ENCODE peak calls at places on chromosome 7, in four cellular contexts. One of them, this sample, is unnamed.
A peak's percentile ranks its signal among the peaks of the same experiment; 100 is the strongest.

GRCh38 chr7:2254429-2255144 is 12.6 kb downstream of the NUDT1 start:
- DNase-seq in A549: no peak
- DNase-seq in WTC11: no peak
- DNase-seq in K562: no peak
- DNase-seq in this sample: no peak

GRCh38 chr7:87413951-87414381 is 61.5 kb downstream of the ABCB4 start:
- DNase-seq in A549: peak; percentile 33
- DNase-seq in WTC11: no peak
- DNase-seq in K562: no peak
- DNase-seq in this sample: no peak

GRCh38 chr7:4131043-4131442 is 551.1 kb upstream of the FOXK1 start:
- DNase-seq in A549: no peak
- DNase-seq in WTC11: peak; percentile 51
- DNase-seq in K562: no peak
- DNase-seq in this sample: no peak

GRCh38 chr7:45650404-45651055 is 76.4 kb downstream of the ADCY1 start:
- DNase-seq in A549: no peak
- DNase-seq in WTC11: no peak
- DNase-seq in K562: no peak
- DNase-seq in this sample: no peak

GRCh38 chr7:42876182-42877068 is 35.4 kb downstream of the C7orf25 start:
- DNase-seq in A549: peak; percentile 58
- DNase-seq in WTC11: peak; percentile 74
- DNase-seq in K562: peak; percentile 64
- DNase-seq in this sample: peak; percentile 69

GRCh38 chr7:115178831-115179230 is 256.9 kb downstream of the MDFIC start:
- DNase-seq in A549: no peak
- DNase-seq in WTC11: no peak
- DNase-seq in K562: no peak
- DNase-seq in this sample: no peak

GRCh38 chr7:39667354-39667923 is 44.1 kb downstream of the RALA start:
- DNase-seq in A549: no peak
- DNase-seq in WTC11: no peak
- DNase-seq in K562: peak; percentile 14
- DNase-seq in this sample: no peak

GRCh38 chr7:112985377-112985987 is 101.1 kb downstream of the GPR85 start:
- DNase-seq in A549: no peak
- DNase-seq in WTC11: no peak
- DNase-seq in K562: no peak
- DNase-seq in this sample: no peak

GRCh38 chr7:128191136-128191844 is 49.8 kb upstream of the LEP start:
- DNase-seq in A549: no peak
- DNase-seq in WTC11: no peak
- DNase-seq in K562: no peak
- DNase-seq in this sample: no peak

GRCh38 chr7:31883761-31884164 is 186.4 kb downstream of the PDE1C start:
- DNase-seq in A549: peak; percentile 49
- DNase-seq in WTC11: no peak
- DNase-seq in K562: no peak
- DNase-seq in this sample: peak; percentile 63

GRCh38 chr7:148916186-148916585 is 32.1 kb upstream of the EZH2 start:
- DNase-seq in A549: no peak
- DNase-seq in WTC11: no peak
- DNase-seq in K562: no peak
- DNase-seq in this sample: no peak

GRCh38 chr7:30911561-30911969 is at the start of gene AQP1:
- DNase-seq in A549: no peak
- DNase-seq in WTC11: no peak
- DNase-seq in K562: peak; percentile 39
- DNase-seq in this sample: no peak

GRCh38 chr7:159067870-159068787 is 76.5 kb downstream of the VIPR2 start:
- DNase-seq in A549: no peak
- DNase-seq in WTC11: no peak
- DNase-seq in K562: peak; percentile 44
- DNase-seq in this sample: peak; percentile 89

GRCh38 chr7:45133352-45133751 is 21.9 kb upstream of the TBRG4 start:
- DNase-seq in A549: no peak
- DNase-seq in WTC11: no peak
- DNase-seq in K562: no peak
- DNase-seq in this sample: no peak

GRCh38 chr7:55690-56248 is 136.6 kb upstream of the FAM20C start:
- DNase-seq in A549: peak; percentile 19
- DNase-seq in WTC11: no peak
- DNase-seq in K562: peak; percentile 49
- DNase-seq in this sample: no peak

DNA sequence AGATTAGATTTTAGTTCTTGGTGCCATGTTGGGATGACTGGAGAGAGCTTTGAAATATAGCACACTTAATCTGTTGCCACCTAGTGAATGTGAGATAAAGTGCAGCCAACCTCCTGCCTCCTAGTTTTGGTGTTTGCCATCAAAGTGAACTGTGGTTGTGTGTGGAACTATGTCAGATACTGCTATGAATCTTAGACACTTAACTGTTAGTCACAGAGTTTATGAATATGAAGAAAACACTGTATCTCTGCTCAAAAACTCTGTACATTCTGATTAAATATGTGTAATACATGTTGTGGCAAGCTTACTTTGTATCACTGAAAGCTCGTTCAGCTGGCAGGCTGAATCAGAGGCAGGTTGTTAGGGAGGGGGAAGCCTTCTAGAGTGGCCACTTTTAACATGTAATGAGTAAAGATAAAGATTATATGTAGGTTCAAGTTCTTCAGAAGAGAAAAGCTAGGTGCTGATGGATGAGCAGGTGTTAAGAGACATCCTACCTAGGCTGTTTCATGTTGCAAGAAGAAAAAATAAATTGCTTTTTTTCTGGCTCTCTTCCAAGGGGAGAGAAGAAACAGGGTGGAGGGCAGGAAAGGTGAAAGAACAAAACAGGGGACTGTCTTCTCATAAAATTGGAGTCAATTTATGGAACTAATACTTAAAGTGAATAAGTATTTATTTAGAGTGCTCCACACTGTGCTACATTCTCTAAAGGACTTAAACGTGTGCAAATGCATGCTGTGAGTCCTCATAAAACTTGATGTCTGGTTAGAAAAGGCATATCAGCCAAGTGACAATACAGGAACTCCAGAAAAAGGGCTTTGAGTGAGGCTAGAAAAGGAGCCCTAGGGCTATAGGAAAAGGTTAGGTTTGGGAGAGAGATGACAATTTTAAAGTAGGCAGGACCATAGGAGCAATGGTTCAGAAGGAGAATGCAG is 14.1 kb upstream of the LAMB1 start:
- DNase-seq in A549: peak; percentile 69
- DNase-seq in WTC11: no peak
- DNase-seq in K562: peak; percentile 45
- DNase-seq in this sample: peak; percentile 21
- TF ChIP-seq MAX in A549: no peak
- TF ChIP-seq MAX in WTC11: no peak
- TF ChIP-seq MAX in K562: no peak
- TF ChIP-seq MAX in this sample: no peak

GRCh38 chr7:103065666-103066065 is 8.9 kb downstream of the FBXL13 start:
- DNase-seq in A549: peak; percentile 48
- DNase-seq in WTC11: peak; percentile 62
- DNase-seq in K562: peak; percentile 44
- DNase-seq in this sample: peak; percentile 85
- TF ChIP-seq MAX in A549: no peak
- TF ChIP-seq MAX in WTC11: no peak
- TF ChIP-seq MAX in K562: no peak
- TF ChIP-seq MAX in this sample: no peak

GRCh38 chr7:25594122-25594521 is 365.8 kb upstream of the NPVF start:
- DNase-seq in A549: no peak
- DNase-seq in WTC11: no peak
- DNase-seq in K562: no peak
- DNase-seq in this sample: no peak
- TF ChIP-seq MAX in A549: no peak
- TF ChIP-seq MAX in WTC11: no peak
- TF ChIP-seq MAX in K562: no peak
- TF ChIP-seq MAX in this sample: no peak

GRCh38 chr7:80848841-80849240 is 70.0 kb downstream of the SEMA3C start:
- DNase-seq in A549: no peak
- DNase-seq in WTC11: no peak
- DNase-seq in K562: no peak
- DNase-seq in this sample: no peak
- TF ChIP-seq MAX in A549: no peak
- TF ChIP-seq MAX in WTC11: no peak
- TF ChIP-seq MAX in K562: no peak
- TF ChIP-seq MAX in this sample: no peak

GRCh38 chr7:66306243-66306642 is 101.1 kb downstream of the TPST1 start:
- DNase-seq in A549: no peak
- DNase-seq in WTC11: no peak
- DNase-seq in K562: no peak
- DNase-seq in this sample: no peak
- TF ChIP-seq MAX in A549: no peak
- TF ChIP-seq MAX in WTC11: no peak
- TF ChIP-seq MAX in K562: no peak
- TF ChIP-seq MAX in this sample: no peak

DNA sequence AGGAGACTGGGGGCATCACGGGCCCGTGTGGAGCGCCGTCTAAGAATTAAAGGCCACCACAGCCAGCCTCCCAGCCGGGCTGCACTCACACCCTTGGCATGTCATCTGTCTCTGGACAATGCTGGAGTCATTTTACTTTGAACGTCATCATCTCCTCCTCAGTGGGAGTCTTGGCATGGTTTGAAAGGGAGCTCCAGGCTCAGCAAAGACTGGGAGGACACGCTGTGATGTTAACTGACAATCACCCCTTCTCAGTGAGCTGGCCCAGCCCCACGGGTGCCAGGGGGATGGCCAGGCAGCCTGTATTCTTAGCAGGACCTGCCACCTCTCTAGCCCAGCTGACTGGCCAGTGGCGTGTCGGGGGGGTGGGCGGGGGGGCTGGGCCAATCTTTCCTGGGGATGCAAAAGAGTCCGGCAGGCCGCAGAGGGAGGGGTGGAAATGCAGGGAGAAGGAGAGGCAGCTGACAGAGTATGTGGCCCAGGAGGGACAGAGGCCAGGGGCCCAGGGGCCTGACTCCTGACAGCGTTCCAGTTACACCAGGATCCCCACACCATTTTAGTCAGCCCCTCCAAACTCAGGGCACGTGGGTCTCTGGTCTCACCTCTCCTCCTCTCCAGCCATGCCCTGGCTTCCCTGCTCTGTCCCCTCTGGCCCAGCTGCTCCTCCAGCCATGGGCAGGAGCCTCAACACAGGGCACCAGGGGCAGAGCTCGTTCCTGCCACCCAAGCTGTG is 96.1 kb downstream of the VOPP1 start:
- DNase-seq in A549: no peak
- DNase-seq in WTC11: no peak
- DNase-seq in K562: no peak
- DNase-seq in this sample: no peak
- TF ChIP-seq MAX in A549: no peak
- TF ChIP-seq MAX in WTC11: no peak
- TF ChIP-seq MAX in K562: no peak
- TF ChIP-seq MAX in this sample: no peak

GRCh38 chr7:20793686-20794394 is 7.2 kb upstream of the SP8 start:
- DNase-seq in A549: no peak
- DNase-seq in WTC11: no peak
- DNase-seq in K562: no peak
- DNase-seq in this sample: no peak

GRCh38 chr7:20796565-20796964 is 9.9 kb upstream of the SP8 start:
- DNase-seq in A549: no peak
- DNase-seq in WTC11: no peak
- DNase-seq in K562: no peak
- DNase-seq in this sample: no peak

GRCh38 chr7:20794676-20795075 is 8.0 kb upstream of the SP8 start:
- DNase-seq in A549: no peak
- DNase-seq in WTC11: no peak
- DNase-seq in K562: no peak
- DNase-seq in this sample: no peak

GRCh38 chr7:20795881-20796280 is 9.2 kb upstream of the SP8 start:
- DNase-seq in A549: no peak
- DNase-seq in WTC11: peak; percentile 42
- DNase-seq in K562: no peak
- DNase-seq in this sample: no peak

GRCh38 chr7:20795361-20795760 is 8.7 kb upstream of the SP8 start:
- DNase-seq in A549: no peak
- DNase-seq in WTC11: no peak
- DNase-seq in K562: no peak
- DNase-seq in this sample: no peak
- TF ChIP-seq MAX in A549: no peak
- TF ChIP-seq MAX in WTC11: no peak
- TF ChIP-seq MAX in K562: no peak
- TF ChIP-seq MAX in this sample: no peak

DNA sequence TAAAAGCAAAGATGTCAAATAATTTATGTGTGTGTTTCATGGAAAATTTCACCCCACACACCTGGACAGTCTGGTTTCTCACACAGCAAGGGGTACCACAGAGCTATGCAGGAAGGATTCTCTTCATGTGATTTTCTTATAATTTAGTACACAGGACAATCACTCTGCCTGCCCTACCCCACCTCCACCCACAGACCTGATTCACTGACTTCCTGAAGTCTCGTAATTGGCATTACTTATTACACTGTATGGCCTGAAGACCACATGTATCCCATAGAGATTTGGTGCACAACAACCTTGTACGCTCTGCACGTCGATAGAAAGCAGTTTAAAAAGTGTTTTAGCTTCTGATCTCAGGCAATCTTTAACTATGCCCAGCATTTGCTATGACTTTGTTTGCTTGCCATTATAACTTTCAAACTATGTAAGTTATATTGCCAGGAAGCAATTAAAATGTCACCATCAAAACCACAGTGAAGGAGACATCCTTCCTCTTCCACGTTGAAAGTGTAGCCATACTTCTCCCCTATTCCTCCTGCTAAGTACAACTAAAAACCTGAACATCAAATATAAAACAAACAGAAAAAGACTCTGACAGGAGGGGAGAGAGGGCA is 279.4 kb upstream of the IMMP2L start:
- DNase-seq in A549: no peak
- DNase-seq in WTC11: no peak
- DNase-seq in K562: no peak
- DNase-seq in this sample: peak; percentile 64
- TF ChIP-seq MAX in A549: no peak
- TF ChIP-seq MAX in WTC11: no peak
- TF ChIP-seq MAX in K562: no peak
- TF ChIP-seq MAX in this sample: no peak

GRCh38 chr7:70259497-70259896 is 661.2 kb downstream of the AUTS2 start:
- DNase-seq in A549: no peak
- DNase-seq in WTC11: no peak
- DNase-seq in K562: no peak
- DNase-seq in this sample: no peak
- TF ChIP-seq MAX in A549: no peak
- TF ChIP-seq MAX in WTC11: no peak
- TF ChIP-seq MAX in K562: no peak
- TF ChIP-seq MAX in this sample: no peak

GRCh38 chr7:65387893-65388292 is 14.2 kb downstream of the ZNF92 start:
- DNase-seq in A549: no peak
- DNase-seq in WTC11: no peak
- DNase-seq in K562: no peak
- DNase-seq in this sample: no peak
- TF ChIP-seq MAX in A549: no peak
- TF ChIP-seq MAX in WTC11: no peak
- TF ChIP-seq MAX in K562: no peak
- TF ChIP-seq MAX in this sample: no peak